ENCODE peak calls at places on chromosomes 7 and 10, in five cellular contexts. H, W, M, R and X are unnamed samples.

GRCh38 chr10:30172096-30172495 is 112.7 kb upstream of the JCAD start:
- DNase-seq in H (no peak), W (no peak), M (peak; percentile 56), R (no peak), X (no peak)

GRCh38 chr7:32905175-32905662 is 13.7 kb upstream of the KBTBD2 start:
- DNase-seq in H (no peak), W (peak; percentile 60), M (peak; percentile 83), R (peak; percentile 32), X (peak; percentile 93)

GRCh38 chr7:85415743-85416142 is 228.9 kb upstream of the SEMA3D start:
- DNase-seq in H (no peak), W (no peak), M (no peak), R (no peak), X (no peak)

GRCh38 chr7:128682125-128682524 is 10.0 kb downstream of the GARIN1A start:
- DNase-seq in H (no peak), W (no peak), M (no peak), R (no peak), X (no peak)

GRCh38 chr10:112774210-112774609 is 175.8 kb upstream of the TCF7L2 start:
- DNase-seq in H (no peak), W (no peak), M (no peak), R (no peak), X (no peak)

GRCh38 chr7:105000190-105000589 is 13.8 kb upstream of the KMT2E start:
- DNase-seq in H (no peak), W (no peak), M (no peak), R (no peak), X (no peak)

GRCh38 chr7:102433319-102434038 is at the start of gene ORAI2:
- DNase-seq in H (peak; percentile 50), W (peak; percentile 89), M (peak; percentile 66), R (peak; percentile 89), X (peak; percentile 43)

GRCh38 chr10:131089150-131089549 is 222.4 kb downstream of the TCERG1L start:
- DNase-seq in H (no peak), W (no peak), M (no peak), R (no peak), X (no peak)

GRCh38 chr10:725786-726185 is 36.3 kb upstream of the DIP2C start:
- DNase-seq in H (no peak), W (no peak), M (no peak), R (no peak), X (peak; percentile 73)

GRCh38 chr7:151856098-151856497 is 20.8 kb downstream of the PRKAG2 start:
- DNase-seq in H (no peak), W (no peak), M (no peak), R (no peak), X (no peak)
- TF ChIP-seq CTCF in H (no peak), W (no peak), M (no peak), R (no peak), X (no peak)

DNA sequence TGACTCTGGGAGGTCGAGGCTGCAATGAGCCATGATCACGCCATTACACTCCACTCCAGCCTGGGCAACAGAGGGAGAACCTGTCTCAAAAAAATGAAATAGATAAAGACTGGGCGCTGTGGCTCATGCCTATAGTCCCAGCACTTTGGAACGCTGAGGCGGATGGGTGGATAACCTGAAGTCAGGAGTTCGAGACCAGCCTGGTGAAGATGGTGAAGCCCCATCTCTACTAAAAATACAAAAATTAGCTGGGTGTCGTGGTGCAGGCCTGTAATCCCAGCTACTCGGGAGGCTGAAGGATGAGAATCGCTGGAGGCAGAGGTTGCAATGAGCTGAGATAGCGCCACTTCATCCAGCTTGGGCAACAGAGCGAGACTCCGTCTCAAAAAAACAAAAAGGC is 1.1 kb upstream of the DDX21 start:
- DNase-seq in H (no peak), W (no peak), M (no peak), R (no peak), X (no peak)
- H3K4me3 ChIP-seq in H (no peak overlapping the region), W (no peak overlapping the region), M (no peak overlapping the region), R (no peak overlapping the region), X (peak overlapping the region; percentile 99)

DNA sequence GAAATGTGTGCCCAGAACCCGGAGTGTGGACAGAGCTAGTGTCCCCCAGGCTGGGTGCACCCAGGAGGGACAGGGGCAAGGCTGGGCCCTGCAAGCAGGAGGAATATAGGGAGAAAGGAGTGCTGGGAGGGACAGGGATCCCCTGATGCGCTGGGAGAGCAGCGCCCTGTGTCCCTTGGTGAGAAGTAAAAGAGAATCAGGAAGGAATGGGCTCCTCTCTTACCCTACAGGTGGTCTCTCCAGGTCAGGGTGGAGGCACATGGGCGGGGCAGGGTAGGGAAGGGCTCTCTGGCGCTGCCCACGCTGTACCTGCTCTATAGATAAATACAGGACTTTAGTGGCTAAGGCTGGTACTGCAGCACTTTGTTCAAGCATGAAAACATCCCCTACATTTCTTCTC is 753.8 kb downstream of the GRID1 start:
- DNase-seq in H (no peak), W (peak; percentile 49), M (no peak), R (no peak), X (no peak)
- TF ChIP-seq CTCF in H (no peak), W (peak; percentile 15), M (no peak), R (no peak), X (no peak)

DNA sequence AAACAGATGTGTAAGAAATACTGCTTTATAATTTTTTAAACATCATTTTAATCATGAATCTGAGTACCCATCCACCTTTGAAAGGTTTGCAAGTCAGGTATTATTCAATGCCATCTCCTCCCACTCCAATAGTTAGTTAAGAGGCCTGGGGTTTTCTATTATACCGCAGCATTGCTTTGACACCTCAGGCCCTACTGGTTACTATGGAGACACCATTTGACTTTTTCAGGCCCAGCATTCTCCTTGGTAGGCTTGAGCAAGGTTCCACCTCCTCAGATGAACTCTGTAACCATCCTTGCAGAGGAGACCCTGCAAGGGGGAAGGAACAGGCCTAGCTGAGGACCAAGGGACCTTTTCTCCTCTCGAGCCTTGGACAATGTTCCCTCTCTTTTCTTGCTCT is 326.9 kb upstream of the NPSR1 start:
- DNase-seq in H (no peak), W (no peak), M (no peak), R (no peak), X (no peak)
- H3K4me3 ChIP-seq in H (no peak overlapping the region), W (no peak overlapping the region), M (no peak overlapping the region), R (no peak overlapping the region), X (no peak overlapping the region)

GRCh38 chr10:60096761-60097513 is 190.6 kb upstream of the CCDC6 start:
- DNase-seq in H (no peak), W (no peak), M (peak; percentile 39), R (no peak), X (no peak)

GRCh38 chr10:60105195-60105812 is 198.9 kb upstream of the CCDC6 start:
- DNase-seq in H (no peak), W (no peak), M (peak; percentile 21), R (no peak), X (no peak)

GRCh38 chr10:60098676-60099601 is 192.6 kb upstream of the CCDC6 start:
- DNase-seq in H (no peak), W (no peak), M (no peak), R (no peak), X (no peak)

GRCh38 chr10:60101821-60102220 is 195.5 kb upstream of the CCDC6 start:
- DNase-seq in H (no peak), W (no peak), M (no peak), R (no peak), X (no peak)

DNA sequence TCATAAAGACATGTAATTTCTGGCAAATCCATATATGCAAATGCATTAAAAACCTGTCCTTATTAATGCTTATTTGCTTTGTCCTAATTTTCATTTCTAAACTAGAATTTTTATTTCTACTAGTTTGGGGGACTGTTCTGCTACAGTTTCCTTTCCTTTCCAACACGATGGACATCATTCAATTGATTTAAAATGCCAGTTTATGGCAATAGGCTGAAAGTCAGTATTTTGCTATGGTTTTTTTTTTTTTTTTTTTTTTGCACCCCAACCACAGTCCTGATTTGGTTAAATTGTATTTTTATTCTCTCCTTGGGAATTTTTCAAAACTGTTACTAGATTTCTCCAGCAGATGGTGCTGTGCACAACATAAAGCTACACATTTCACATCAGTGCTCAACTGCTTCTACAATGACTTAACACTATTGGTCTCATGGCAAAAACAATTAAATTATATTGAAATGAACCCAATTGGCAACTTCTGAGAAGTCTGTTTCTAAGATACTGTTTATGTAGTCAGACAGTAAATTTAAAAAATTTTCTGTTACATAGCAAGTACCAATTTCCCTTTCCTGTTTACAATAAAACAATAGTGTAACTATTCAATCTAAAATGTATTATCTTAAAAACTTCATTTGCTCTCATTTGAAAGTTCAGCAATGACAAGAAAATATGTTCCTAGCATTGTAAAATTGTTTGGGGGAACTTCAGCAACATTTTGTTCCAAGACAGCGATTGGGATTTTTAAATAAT is 193.8 kb upstream of the CCDC6 start:
- DNase-seq in H (no peak), W (no peak), M (peak; percentile 49), R (no peak), X (peak; percentile 79)
- TF ChIP-seq CTCF in H (peak; percentile 45), W (peak; percentile 74), M (peak; percentile 46), R (peak; percentile 44), X (peak; percentile 58)

GRCh38 chr7:155836216-155837125 is 24.2 kb upstream of the SHH start:
- DNase-seq in H (no peak), W (no peak), M (no peak), R (no peak), X (no peak)
- H3K4me3 ChIP-seq in H (no peak overlapping the region), W (no peak overlapping the region), M (no peak overlapping the region), R (no peak overlapping the region), X (no peak overlapping the region)